ENCODE peak calls at places on chromosome 21, in five cellular contexts. G is endothelial cell, I is mammary epithelial cell, X is lower lobe of right lung, M is LHCN-M2. H is an unnamed sample.

GRCh38 chr21:31530918-31531705 is 128.4 kb upstream of the SOD1 start:
- DNase-seq in G (no peak), I (no peak), X (no peak), M (no peak), H (no peak)

GRCh38 chr21:38831526-38832467 is 26.1 kb downstream of the ETS2 start:
- DNase-seq in G (no peak), I (peak; percentile 98), X (peak; percentile 66), M (peak; percentile 93), H (no peak)

GRCh38 chr21:37006521-37007291 is at the start of gene RIPPLY3:
- DNase-seq in G (peak; percentile 52), I (peak; percentile 38), X (no peak), M (no peak), H (no peak)

GRCh38 chr21:21740207-21740606 is 742.0 kb downstream of the NCAM2 start:
- DNase-seq in G (no peak), I (no peak), X (no peak), M (no peak), H (no peak)

GRCh38 chr21:38965910-38966504 is 160.3 kb downstream of the ETS2 start:
- DNase-seq in G (no peak), I (no peak), X (peak; percentile 80), M (no peak), H (no peak)

GRCh38 chr21:9839011-9839661 is 682.2 kb upstream of the TPTE start:
- DNase-seq in G (no peak), I (no peak), X (peak; percentile 53), M (no peak), H (no peak)

GRCh38 chr21:26070822-26071425 is 99.6 kb downstream of the APP start:
- DNase-seq in G (no peak), I (no peak), X (peak; percentile 64), M (peak; percentile 27), H (peak; percentile 79)

GRCh38 chr21:46154155-46154954 is 1.0 kb downstream of the FTCD start:
- DNase-seq in G (no peak), I (no peak), X (peak; percentile 36), M (no peak), H (no peak)

GRCh38 chr21:46393941-46394818 is 64.5 kb upstream of the DIP2A start:
- DNase-seq in G (no peak), I (no peak), X (no peak), M (no peak), H (no peak)